ENCODE peak calls at places on chromosomes 1 and 21, in ten cellular contexts. I is HCT116, N is neuronal stem cell, E is cardiac muscle cell, Z is breast epithelium, B is choroid plexus epithelial cell, U is mesendoderm, D is fibroblast of lung, H is bronchial epithelial cell, J is AG09309. W is an unnamed sample.

GRCh38 chr1:177928194-177928593 is 41.7 kb downstream of the SEC16B start:
- DNase-seq in I (no peak), N (peak; percentile 21), E (peak; percentile 35), Z (no peak), B (peak; percentile 36), U (peak; percentile 65), D (peak; percentile 57), H (peak; percentile 27), J (no peak), W (peak; percentile 72)

GRCh38 chr1:112264553-112264952 is 131.5 kb upstream of the CTTNBP2NL start:
- DNase-seq in I (no peak), N (no peak), E (no peak), Z (no peak), B (no peak), U (no peak), D (no peak), H (no peak), J (no peak), W (no peak)

GRCh38 chr1:216437603-216438002 is 14.4 kb upstream of the USH2A start:
- DNase-seq in I (no peak), N (no peak), E (no peak), Z (no peak), B (no peak), U (no peak), D (no peak), H (no peak), J (no peak), W (no peak)

GRCh38 chr1:244953865-244954264 is 89.5 kb upstream of the HNRNPU start:
- DNase-seq in I (no peak), N (no peak), E (peak; percentile 19), Z (no peak), B (no peak), U (no peak), D (no peak), H (no peak), J (no peak), W (no peak)

GRCh38 chr21:39087238-39087975 is 95.8 kb downstream of the PSMG1 start:
- DNase-seq in I (no peak), N (peak; percentile 12), E (no peak), Z (no peak), B (no peak), U (no peak), D (peak; percentile 24), H (no peak), J (no peak), W (no peak)

GRCh38 chr21:35861656-35862055 is 198.7 kb downstream of the SETD4 start:
- DNase-seq in I (no peak), N (no peak), E (no peak), Z (no peak), B (no peak), U (no peak), D (peak; percentile 3), H (no peak), J (peak; percentile 66), W (no peak)

GRCh38 chr1:157312270-157312812 is 174.1 kb upstream of the ETV3 start:
- DNase-seq in I (no peak), N (no peak), E (no peak), Z (no peak), B (peak; percentile 13), U (peak; percentile 21), D (no peak), H (no peak), J (no peak), W (no peak)

GRCh38 chr1:20074046-20074724 is 4.2 kb downstream of the PLA2G5 start:
- DNase-seq in I (no peak), N (no peak), E (no peak), Z (no peak), B (no peak), U (no peak), D (no peak), H (no peak), J (no peak), W (no peak)

DNA sequence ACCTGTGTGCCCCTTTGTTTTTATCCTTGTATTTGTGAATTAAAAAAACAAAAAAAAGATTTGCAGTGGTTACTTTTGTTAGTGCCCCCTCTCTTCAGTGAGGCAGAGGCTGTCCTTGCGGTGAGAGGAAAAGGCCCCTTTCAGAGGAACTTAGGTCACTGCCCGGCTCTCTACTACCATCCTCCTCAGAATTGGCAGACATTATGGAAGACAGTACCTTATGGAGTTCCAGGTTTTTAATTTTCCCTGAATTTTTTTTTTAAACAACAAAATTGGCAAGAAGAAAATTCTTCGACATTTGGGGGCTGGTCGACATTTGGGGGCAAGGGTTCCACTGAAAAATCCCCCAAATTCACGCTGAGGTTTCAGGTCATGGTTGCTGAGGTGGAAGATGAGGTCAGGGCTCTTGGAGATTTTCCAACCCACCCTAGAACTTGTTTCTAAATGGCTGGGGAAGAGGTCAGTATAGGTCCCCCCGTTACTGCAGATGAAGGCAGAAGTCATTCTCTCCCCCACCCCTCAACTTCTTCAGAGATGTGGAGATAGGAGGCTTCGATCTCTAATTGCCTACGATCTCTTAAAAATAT is 5.3 kb downstream of the RXFP4 start:
- DNase-seq in I (no peak), N (no peak), E (no peak), Z (no peak), B (no peak), U (no peak), D (no peak), H (no peak), J (no peak), W (no peak)
- H3K4me3 ChIP-seq in I (no peak overlapping the region), N (no peak overlapping the region), E (no peak overlapping the region), Z (no peak overlapping the region), B (no peak overlapping the region), U (no peak overlapping the region), D (no peak overlapping the region), H (no peak overlapping the region), J (no peak overlapping the region), W (peak overlapping the region; percentile 18)

GRCh38 chr21:31545036-31545435 is 114.5 kb upstream of the SOD1 start:
- DNase-seq in I (no peak), N (no peak), E (no peak), Z (no peak), B (no peak), U (peak; percentile 80), D (no peak), H (no peak), J (no peak), W (no peak)

GRCh38 chr21:31538821-31539220 is 120.7 kb upstream of the SOD1 start:
- DNase-seq in I (no peak), N (no peak), E (peak; percentile 84), Z (no peak), B (no peak), U (no peak), D (no peak), H (no peak), J (no peak), W (no peak)

GRCh38 chr21:31546402-31547155 is 112.9 kb upstream of the SOD1 start:
- DNase-seq in I (no peak), N (no peak), E (no peak), Z (no peak), B (peak; percentile 44), U (no peak), D (peak; percentile 53), H (no peak), J (no peak), W (no peak)

GRCh38 chr21:31537872-31538576 is 121.5 kb upstream of the SOD1 start:
- DNase-seq in I (no peak), N (no peak), E (no peak), Z (no peak), B (no peak), U (no peak), D (no peak), H (no peak), J (no peak), W (peak; percentile 72)

DNA sequence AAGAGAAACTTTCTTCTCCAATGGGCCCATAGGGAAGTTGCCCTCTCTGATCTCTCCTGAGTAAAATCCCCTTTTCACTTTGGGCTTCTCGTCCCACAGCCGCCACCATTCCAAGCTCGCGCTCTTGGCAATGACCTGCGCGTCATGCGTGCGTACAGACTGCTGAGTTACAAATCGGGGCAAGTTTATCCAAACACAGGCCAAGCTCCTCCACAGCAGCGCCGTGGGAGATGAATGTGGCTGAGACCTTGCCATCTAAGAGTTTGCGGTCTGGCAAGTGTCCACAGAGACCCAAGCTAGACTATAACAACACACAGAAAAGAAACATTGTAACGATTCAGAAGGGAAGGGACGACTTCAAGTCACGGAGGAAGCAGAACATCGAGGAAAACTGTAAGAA is 116.3 kb upstream of the SOD1 start:
- DNase-seq in I (no peak), N (no peak), E (no peak), Z (no peak), B (no peak), U (no peak), D (peak; percentile 94), H (no peak), J (peak; percentile 37), W (no peak)
- H3K4me3 ChIP-seq in I (no peak overlapping the region), N (no peak overlapping the region), E (no peak overlapping the region), Z (no peak overlapping the region), B (no peak overlapping the region), U (no peak overlapping the region), D (no peak overlapping the region), H (no peak overlapping the region), J (no peak overlapping the region), W (no peak overlapping the region)

DNA sequence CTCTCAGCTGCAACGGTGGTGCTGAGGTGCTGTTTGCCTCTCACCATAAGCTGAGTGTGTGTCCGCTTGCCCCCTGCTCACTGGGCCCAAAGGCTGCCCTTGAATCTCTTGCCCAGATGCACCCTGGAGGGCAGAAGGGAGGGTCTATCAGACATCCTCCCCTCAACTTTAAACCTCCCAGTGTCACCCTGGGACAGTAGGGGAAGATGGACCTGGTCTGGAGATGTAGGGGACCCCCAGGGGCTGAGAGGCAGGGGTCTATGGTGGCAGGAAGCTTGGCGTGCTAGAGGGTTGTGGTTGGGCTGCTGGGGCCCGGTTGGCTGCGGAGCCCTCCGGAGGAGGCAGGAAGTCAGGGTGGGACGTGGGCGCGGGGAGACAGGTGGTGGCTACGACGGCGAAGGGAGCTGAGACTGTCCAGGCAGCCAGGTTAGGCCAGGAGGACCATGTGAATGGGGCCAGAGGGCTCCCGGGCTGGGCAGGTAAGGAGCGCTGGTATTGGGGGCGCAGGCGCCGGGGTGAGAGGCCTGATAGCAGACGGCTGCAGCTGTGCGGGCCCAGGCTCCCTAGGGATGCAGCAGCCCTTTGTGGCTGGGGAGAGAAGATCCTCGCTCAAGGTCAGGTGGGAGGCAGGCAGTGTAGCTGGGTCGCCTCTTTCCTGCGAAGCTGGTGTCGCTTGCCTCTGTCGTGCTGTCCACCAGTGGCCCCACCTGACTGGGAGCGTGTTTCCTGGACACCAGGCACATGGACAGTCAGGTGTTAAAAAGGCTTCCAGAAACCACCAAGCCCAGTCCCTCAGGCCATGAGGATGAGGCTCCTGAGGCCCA is at the start of gene LCK:
- DNase-seq in I (no peak), N (no peak), E (no peak), Z (no peak), B (no peak), U (no peak), D (no peak), H (no peak), J (no peak), W (peak; percentile 36)
- H3K4me3 ChIP-seq in I (no peak within 1 kb of the TSS), N (no peak within 1 kb of the TSS), E (no peak within 1 kb of the TSS), Z (no peak within 1 kb of the TSS), B (no peak within 1 kb of the TSS), U (no peak within 1 kb of the TSS), D (no peak within 1 kb of the TSS), H (no peak within 1 kb of the TSS), J (no peak within 1 kb of the TSS), W (no peak within 1 kb of the TSS)

GRCh38 chr1:222896630-222897526 is 82.0 kb downstream of the DISP1 start:
- DNase-seq in I (no peak), N (no peak), E (no peak), Z (no peak), B (peak; percentile 48), U (no peak), D (peak; percentile 69), H (peak; percentile 39), J (no peak), W (no peak)

GRCh38 chr1:222894331-222894730 is 79.5 kb downstream of the DISP1 start:
- DNase-seq in I (no peak), N (no peak), E (no peak), Z (no peak), B (no peak), U (no peak), D (no peak), H (no peak), J (no peak), W (no peak)

GRCh38 chr1:222893255-222893654 is 78.4 kb downstream of the DISP1 start:
- DNase-seq in I (no peak), N (no peak), E (no peak), Z (peak; percentile 86), B (no peak), U (no peak), D (no peak), H (peak; percentile 28), J (no peak), W (no peak)

GRCh38 chr1:222898191-222898527 is 83.3 kb downstream of the DISP1 start:
- DNase-seq in I (no peak), N (no peak), E (no peak), Z (no peak), B (peak; percentile 56), U (no peak), D (no peak), H (no peak), J (no peak), W (no peak)

GRCh38 chr1:222897527-222898190 is 82.8 kb downstream of the DISP1 start:
- DNase-seq in I (no peak), N (no peak), E (no peak), Z (no peak), B (peak; percentile 57), U (no peak), D (peak; percentile 52), H (peak; percentile 15), J (no peak), W (no peak)
- H3K4me3 ChIP-seq in I (no peak overlapping the region), N (no peak overlapping the region), E (no peak overlapping the region), Z (peak overlapping the region; percentile 14), B (peak overlapping the region; percentile 45), U (no peak overlapping the region), D (peak overlapping the region; percentile 57), H (no peak overlapping the region), J (no peak overlapping the region), W (no peak overlapping the region)